ENCODE peak calls at places on chromosomes 16 and 17, in six cellular contexts. R is A549, M is heart left ventricle, C is GM12878, Y is prostate gland, B is stomach. L is an unnamed sample. For H3K4me1, the result is how much of the 10 kb centered on the place peaks cover.

GRCh38 chr16:11319529-11320146 is 25.6 kb upstream of the RMI2 start:
- DNase-seq in B (peak), M (no peak), R (no peak), Y (no peak), C (no peak), L (no peak)

GRCh38 chr17:16106161-16106891 is 106.7 kb downstream of the TTC19 start:
- DNase-seq in Y (no peak), R (no peak), M (no peak), C (no peak), B (no peak), L (no peak)

GRCh38 chr17:43576563-43577229 is 30.6 kb upstream of the ETV4 start:
- DNase-seq in B (peak), Y (peak), M (peak), R (peak), C (peak), L (no peak)

GRCh38 chr17:77651983-77652382 is 306.5 kb upstream of the TNRC6C start:
- DNase-seq in B (no peak), M (no peak), Y (no peak), R (no peak), C (no peak), L (no peak)

GRCh38 chr17:48547839-48548686 is 3.2 kb upstream of the HOXB2 start:
- DNase-seq in B (no peak), R (no peak), Y (no peak), C (no peak), M (no peak), L (no peak)

GRCh38 chr17:76384987-76385891 is 830 bp downstream of the SPHK1 start:
- DNase-seq in B (peak), R (peak), C (no peak), Y (no peak), M (peak), L (no peak)

GRCh38 chr17:80279895-80280294 is 19.2 kb downstream of the RNF213 start:
- DNase-seq in M (peak), B (no peak), C (no peak), Y (no peak), R (no peak), L (no peak)

GRCh38 chr17:73528679-73529078 is 115.6 kb downstream of the SDK2 start:
- DNase-seq in C (no peak), R (no peak), M (no peak), B (no peak), Y (no peak), L (no peak)

GRCh38 chr16:75011634-75012307 is 12.9 kb downstream of the ZNRF1 start:
- DNase-seq in Y (no peak), C (peak), R (no peak), M (no peak), B (no peak), L (no peak)

GRCh38 chr16:12293913-12294312 is 317.4 kb downstream of the SNX29 start:
- DNase-seq in B (no peak), M (no peak), Y (no peak), R (no peak), C (no peak), L (no peak)

GRCh38 chr17:6323626-6324356 is 111.1 kb downstream of the AIPL1 start:
- DNase-seq in C (no peak), M (no peak), R (no peak), B (no peak), Y (no peak), L (no peak)

GRCh38 chr16:2388875-2389433 is 40.3 kb upstream of the CCNF start:
- DNase-seq in R (no peak), Y (peak), M (peak), C (no peak), B (peak), L (no peak)

GRCh38 chr16:82280867-82281266 is 110.8 kb upstream of the MPHOSPH6 start:
- DNase-seq in Y (no peak), B (no peak), C (no peak), M (no peak), R (no peak), L (no peak)

GRCh38 chr16:19555186-19555937 is at the start of gene VPS35L:
- DNase-seq in R (peak), M (peak), Y (peak), B (peak), C (peak), L (peak)

DNA sequence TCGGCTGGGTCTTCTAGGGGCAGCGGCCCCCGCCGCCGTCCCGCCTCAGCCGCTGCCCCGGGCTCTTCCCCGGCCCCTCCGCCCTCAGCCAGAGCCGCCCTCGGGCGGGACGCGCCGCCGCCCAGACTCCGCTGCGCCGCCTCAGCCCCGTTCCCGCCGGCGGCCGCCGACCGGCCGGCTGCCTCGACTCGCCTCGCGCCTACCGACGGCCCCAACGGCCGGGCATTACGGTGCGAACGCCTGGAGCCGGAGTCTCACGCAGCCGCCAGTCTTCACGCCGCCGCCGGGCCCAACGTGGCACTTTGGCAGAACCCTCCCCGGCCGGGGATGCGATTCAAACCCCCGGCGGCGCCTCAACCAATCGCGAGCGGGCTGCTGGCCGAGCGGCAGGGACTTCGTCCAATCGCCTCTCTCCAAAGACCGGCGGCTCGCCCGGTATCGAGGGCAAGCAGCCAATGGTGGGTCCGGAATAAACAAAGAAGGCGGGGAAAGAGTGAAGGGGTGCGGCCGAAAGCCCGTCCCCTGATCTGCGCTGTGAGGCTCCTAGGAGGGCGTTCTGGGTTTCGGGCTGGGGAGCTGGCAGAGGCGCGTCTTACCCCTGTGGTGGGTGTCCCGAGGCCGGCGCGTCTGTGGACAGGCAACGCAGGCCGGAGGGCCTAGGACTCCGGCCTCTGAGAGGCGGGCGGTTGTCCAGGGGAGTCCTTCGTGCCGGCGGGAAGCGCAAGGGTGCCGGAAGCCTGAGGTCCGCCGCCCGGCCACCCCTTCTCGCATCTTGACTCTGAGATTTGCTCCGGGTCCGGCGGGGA is at the start of gene CDR2:
- DNase-seq in M (peak), C (peak), B (peak), R (peak), Y (peak), L (peak)
- TF ChIP-seq CTCF in M (no peak), C (no peak), B (no peak), R (no peak), Y (no peak), L (no peak)

DNA sequence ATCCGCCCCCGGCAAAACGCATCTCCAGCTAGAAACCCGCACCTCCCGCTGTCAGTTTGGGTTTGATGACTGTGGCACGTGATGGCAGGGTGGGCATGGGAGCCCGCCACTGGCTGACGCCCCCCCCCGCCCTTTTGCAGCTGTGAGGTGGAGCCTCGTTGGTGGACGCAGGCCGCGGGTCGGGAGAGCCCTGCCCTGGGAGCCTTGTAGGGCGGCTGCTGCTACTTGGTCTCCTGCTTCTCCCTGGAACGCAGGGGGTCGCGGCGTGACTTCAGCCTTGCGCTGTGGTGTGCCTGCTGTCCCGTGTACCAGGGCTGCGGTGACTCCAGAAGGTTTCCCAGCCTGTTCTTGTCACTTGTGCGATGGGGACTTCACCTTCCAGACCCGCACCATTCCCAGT is 28.2 kb downstream of the GSE1 start:
- DNase-seq in B (no peak), R (no peak), Y (no peak), C (no peak), M (no peak), L (no peak)
- H3K4me1 ChIP-seq in B (half or more), R (under half), Y (under half), C (under half), M (under half), L (under half)

DNA sequence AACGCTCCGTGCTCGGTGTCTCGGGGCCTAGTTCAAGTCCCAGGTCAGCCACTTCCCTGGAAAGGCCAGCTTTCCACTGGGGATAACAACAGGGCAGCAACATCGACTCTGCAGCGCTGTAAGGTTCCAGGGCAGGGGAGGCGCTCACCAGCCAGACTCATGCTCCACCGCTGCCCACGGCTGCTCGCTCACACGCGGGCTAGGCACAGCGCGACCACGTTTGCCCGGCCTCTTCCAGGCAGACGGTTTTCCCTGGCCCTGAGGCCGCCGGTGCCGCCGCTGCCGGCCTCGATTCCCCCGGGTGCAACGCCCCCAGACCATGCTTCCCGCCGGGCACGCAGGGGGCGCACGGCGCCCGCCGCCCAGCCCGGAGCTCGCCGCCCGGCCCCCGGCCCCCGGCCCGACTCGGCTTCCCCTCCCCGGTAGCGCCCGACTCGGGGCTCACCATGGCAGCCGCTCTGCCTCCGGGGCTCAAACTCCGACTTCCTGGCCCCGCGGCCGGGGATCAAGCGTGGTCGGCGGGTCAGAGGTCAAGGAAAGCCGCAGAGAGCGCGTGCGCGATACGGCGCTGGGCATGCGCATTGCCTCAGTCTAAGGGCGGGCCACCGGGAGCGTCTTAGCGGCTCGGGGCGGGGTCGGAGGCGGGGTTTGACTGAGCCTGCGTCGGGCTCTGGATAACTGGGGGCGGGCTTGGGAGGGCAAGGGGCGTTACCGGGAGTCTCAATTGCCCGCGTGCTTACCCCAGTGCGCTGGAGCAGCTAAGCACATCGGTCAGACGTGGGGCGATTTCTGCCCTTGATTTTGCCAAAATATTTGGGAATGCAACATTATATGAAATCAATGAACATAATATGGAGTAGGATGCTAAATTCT is at the start of gene PAM16:
- DNase-seq in B (peak), R (peak), Y (peak), C (peak), M (peak), L (peak)
- TF ChIP-seq POLR2A in B (no peak), R (peak), Y (no peak), C (peak), M (peak), L (no peak)

GRCh38 chr16:48538746-48539484 is 71.1 kb downstream of the N4BP1 start:
- DNase-seq in B (no peak), R (no peak), Y (no peak), M (no peak), C (no peak), L (no peak)
- TF ChIP-seq CTCF in B (no peak), R (peak), Y (no peak), M (peak), C (peak), L (peak)

GRCh38 chr17:41647940-41648410 is 23.6 kb upstream of the KRT17 start:
- DNase-seq in R (peak), Y (peak), M (peak), C (no peak), B (peak), L (peak)

GRCh38 chr17:41651625-41652460 is 27.5 kb upstream of the KRT17 start:
- DNase-seq in M (peak), C (no peak), Y (peak), B (peak), R (no peak), L (no peak)

GRCh38 chr17:41650794-41651624 is 26.6 kb upstream of the KRT17 start:
- DNase-seq in C (no peak), M (peak), B (no peak), R (no peak), Y (peak), L (no peak)

GRCh38 chr17:41648411-41649195 is 24.2 kb upstream of the KRT17 start:
- DNase-seq in B (peak), C (no peak), M (peak), R (peak), Y (peak), L (peak)

GRCh38 chr17:41649923-41650519 is 25.6 kb upstream of the KRT17 start:
- DNase-seq in R (no peak), Y (no peak), B (no peak), M (peak), C (no peak), L (no peak)
- H3K4me1 ChIP-seq in R (half or more), Y (under half), B (half or more), M (under half), C (under half), L (half or more)

DNA sequence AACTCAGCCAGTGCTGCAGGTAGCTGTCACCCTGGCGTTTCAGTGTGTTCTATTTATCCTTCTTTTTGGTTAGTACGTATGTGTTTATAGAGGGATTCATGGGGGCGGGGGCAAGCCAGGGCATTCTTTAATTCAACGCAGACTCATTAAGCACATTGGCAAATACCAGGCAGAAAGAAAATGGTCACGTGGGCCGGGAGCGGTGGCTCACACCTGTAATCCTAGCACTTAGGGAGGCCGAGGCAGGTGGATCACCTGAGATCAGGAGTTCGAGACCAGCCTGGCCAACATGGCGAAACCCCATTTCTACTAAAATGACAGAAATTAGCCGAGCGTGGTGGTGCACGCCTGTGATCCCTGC is 69.1 kb downstream of the HAPSTR1 start:
- DNase-seq in Y (no peak), C (no peak), B (no peak), M (no peak), R (no peak), L (no peak)
- TF ChIP-seq POLR2A in Y (no peak), C (no peak), B (no peak), M (no peak), R (no peak), L (no peak)

DNA sequence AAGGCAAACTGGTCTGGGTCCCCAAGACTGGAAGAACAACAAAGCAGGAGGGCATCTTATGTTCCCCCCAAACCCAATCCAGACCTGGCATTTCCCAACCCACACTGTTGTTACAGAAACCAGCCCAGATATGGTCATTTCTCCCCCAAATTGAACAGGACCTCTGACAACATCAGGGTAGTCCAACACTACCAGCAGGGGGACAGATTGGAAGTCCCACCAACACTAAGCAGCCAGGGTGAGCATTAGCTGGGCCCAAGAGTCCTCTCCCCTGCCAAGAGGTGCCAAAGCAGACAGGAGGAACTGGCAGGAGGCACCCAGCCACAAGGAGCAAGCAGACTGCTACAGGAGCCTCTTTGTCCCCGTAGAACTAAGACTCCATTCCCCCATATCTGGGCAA is 29.3 kb upstream of the CNEP1R1 start:
- DNase-seq in R (no peak), Y (no peak), C (no peak), M (no peak), B (no peak), L (no peak)
- TF ChIP-seq CTCF in R (no peak), Y (no peak), C (no peak), M (no peak), B (no peak), L (no peak)

L was measured in esophagus muscularis mucosa.